ENCODE peak calls at places on chromosome 10, in nine cellular contexts. One of them, this sample, is unnamed.

GRCh38 chr10:68027429-68027828 is 47.7 kb downstream of the HERC4 start:
- DNase-seq in CD4-positive, CD25-positive, alpha-beta regulatory T cell: no peak
- DNase-seq in M059J: no peak
- DNase-seq in esophagus muscularis mucosa: no peak
- DNase-seq in brain pericyte: no peak
- DNase-seq in NCI-H2081: no peak
- DNase-seq in T-helper 2 cell: no peak
- DNase-seq in T follicular helper cell: no peak
- DNase-seq in activated effector memory CD4-positive, alpha-beta T cell treated with anti-CD3 and anti-CD28 coated beads, Interleukin-2, amount 50 U/mL, for 16 hours: no peak
- DNase-seq in this sample: no peak

GRCh38 chr10:116044722-116045374 is 228.2 kb downstream of the GFRA1 start:
- DNase-seq in T-helper 2 cell: no peak
- DNase-seq in M059J: peak; percentile 75
- DNase-seq in activated effector memory CD4-positive, alpha-beta T cell treated with anti-CD3 and anti-CD28 coated beads, Interleukin-2, amount 50 U/mL, for 16 hours: no peak
- DNase-seq in CD4-positive, CD25-positive, alpha-beta regulatory T cell: no peak
- DNase-seq in T follicular helper cell: no peak
- DNase-seq in brain pericyte: no peak
- DNase-seq in esophagus muscularis mucosa: no peak
- DNase-seq in NCI-H2081: no peak
- DNase-seq in this sample: no peak

GRCh38 chr10:78313636-78314035 is 280.0 kb downstream of the RPS24 start:
- DNase-seq in NCI-H2081: no peak
- DNase-seq in T follicular helper cell: no peak
- DNase-seq in T-helper 2 cell: no peak
- DNase-seq in M059J: no peak
- DNase-seq in CD4-positive, CD25-positive, alpha-beta regulatory T cell: no peak
- DNase-seq in esophagus muscularis mucosa: peak; percentile 86
- DNase-seq in brain pericyte: no peak
- DNase-seq in activated effector memory CD4-positive, alpha-beta T cell treated with anti-CD3 and anti-CD28 coated beads, Interleukin-2, amount 50 U/mL, for 16 hours: no peak
- DNase-seq in this sample: no peak

GRCh38 chr10:62388328-62388727 is 14.2 kb downstream of the ZNF365 start:
- DNase-seq in M059J: peak; percentile 32
- DNase-seq in T-helper 2 cell: no peak
- DNase-seq in brain pericyte: no peak
- DNase-seq in T follicular helper cell: no peak
- DNase-seq in esophagus muscularis mucosa: no peak
- DNase-seq in CD4-positive, CD25-positive, alpha-beta regulatory T cell: no peak
- DNase-seq in activated effector memory CD4-positive, alpha-beta T cell treated with anti-CD3 and anti-CD28 coated beads, Interleukin-2, amount 50 U/mL, for 16 hours: no peak
- DNase-seq in NCI-H2081: no peak
- DNase-seq in this sample: no peak

GRCh38 chr10:32790483-32790882 is 167.5 kb downstream of the ITGB1 start:
- DNase-seq in activated effector memory CD4-positive, alpha-beta T cell treated with anti-CD3 and anti-CD28 coated beads, Interleukin-2, amount 50 U/mL, for 16 hours: no peak
- DNase-seq in T-helper 2 cell: no peak
- DNase-seq in esophagus muscularis mucosa: no peak
- DNase-seq in CD4-positive, CD25-positive, alpha-beta regulatory T cell: no peak
- DNase-seq in NCI-H2081: no peak
- DNase-seq in brain pericyte: no peak
- DNase-seq in M059J: no peak
- DNase-seq in T follicular helper cell: no peak
- DNase-seq in this sample: no peak

GRCh38 chr10:91201213-91201996 is 19.1 kb upstream of the PCGF5 start:
- DNase-seq in NCI-H2081: no peak
- DNase-seq in M059J: peak; percentile 21
- DNase-seq in esophagus muscularis mucosa: no peak
- DNase-seq in T-helper 2 cell: peak; percentile 36
- DNase-seq in CD4-positive, CD25-positive, alpha-beta regulatory T cell: peak; percentile 44
- DNase-seq in brain pericyte: no peak
- DNase-seq in activated effector memory CD4-positive, alpha-beta T cell treated with anti-CD3 and anti-CD28 coated beads, Interleukin-2, amount 50 U/mL, for 16 hours: peak; percentile 74
- DNase-seq in T follicular helper cell: no peak
- DNase-seq in this sample: peak; percentile 83

GRCh38 chr10:115171392-115171960 is 78.3 kb downstream of the ATRNL1 start:
- DNase-seq in T-helper 2 cell: no peak
- DNase-seq in M059J: peak; percentile 15
- DNase-seq in T follicular helper cell: no peak
- DNase-seq in CD4-positive, CD25-positive, alpha-beta regulatory T cell: no peak
- DNase-seq in esophagus muscularis mucosa: no peak
- DNase-seq in activated effector memory CD4-positive, alpha-beta T cell treated with anti-CD3 and anti-CD28 coated beads, Interleukin-2, amount 50 U/mL, for 16 hours: no peak
- DNase-seq in brain pericyte: no peak
- DNase-seq in NCI-H2081: no peak
- DNase-seq in this sample: no peak

GRCh38 chr10:1696106-1696505 is 41.2 kb downstream of the ADARB2 start:
- DNase-seq in M059J: no peak
- DNase-seq in brain pericyte: no peak
- DNase-seq in T-helper 2 cell: no peak
- DNase-seq in NCI-H2081: no peak
- DNase-seq in activated effector memory CD4-positive, alpha-beta T cell treated with anti-CD3 and anti-CD28 coated beads, Interleukin-2, amount 50 U/mL, for 16 hours: no peak
- DNase-seq in CD4-positive, CD25-positive, alpha-beta regulatory T cell: no peak
- DNase-seq in T follicular helper cell: no peak
- DNase-seq in esophagus muscularis mucosa: no peak
- DNase-seq in this sample: no peak

GRCh38 chr10:60335708-60336107 is 54.0 kb downstream of the ANK3 start:
- DNase-seq in esophagus muscularis mucosa: no peak
- DNase-seq in T-helper 2 cell: no peak
- DNase-seq in activated effector memory CD4-positive, alpha-beta T cell treated with anti-CD3 and anti-CD28 coated beads, Interleukin-2, amount 50 U/mL, for 16 hours: no peak
- DNase-seq in M059J: peak; percentile 22
- DNase-seq in T follicular helper cell: no peak
- DNase-seq in CD4-positive, CD25-positive, alpha-beta regulatory T cell: no peak
- DNase-seq in brain pericyte: no peak
- DNase-seq in NCI-H2081: no peak
- DNase-seq in this sample: no peak

GRCh38 chr10:76122056-76122455 is 690.6 kb downstream of the LRMDA start:
- DNase-seq in NCI-H2081: no peak
- DNase-seq in M059J: no peak
- DNase-seq in T follicular helper cell: no peak
- DNase-seq in esophagus muscularis mucosa: peak; percentile 53
- DNase-seq in activated effector memory CD4-positive, alpha-beta T cell treated with anti-CD3 and anti-CD28 coated beads, Interleukin-2, amount 50 U/mL, for 16 hours: no peak
- DNase-seq in CD4-positive, CD25-positive, alpha-beta regulatory T cell: no peak
- DNase-seq in T-helper 2 cell: no peak
- DNase-seq in brain pericyte: no peak
- DNase-seq in this sample: no peak

GRCh38 chr10:110802551-110803238 is 69.0 kb upstream of the PDCD4 start:
- DNase-seq in M059J: peak; percentile 90
- DNase-seq in esophagus muscularis mucosa: no peak
- DNase-seq in brain pericyte: peak; percentile 55
- DNase-seq in T-helper 2 cell: peak; percentile 30
- DNase-seq in T follicular helper cell: peak; percentile 24
- DNase-seq in NCI-H2081: no peak
- DNase-seq in CD4-positive, CD25-positive, alpha-beta regulatory T cell: no peak
- DNase-seq in activated effector memory CD4-positive, alpha-beta T cell treated with anti-CD3 and anti-CD28 coated beads, Interleukin-2, amount 50 U/mL, for 16 hours: peak; percentile 67
- DNase-seq in this sample: peak; percentile 25

GRCh38 chr10:23096814-23097549 is 1.6 kb downstream of the MSRB2 start:
- DNase-seq in esophagus muscularis mucosa: no peak
- DNase-seq in CD4-positive, CD25-positive, alpha-beta regulatory T cell: peak; percentile 22
- DNase-seq in brain pericyte: no peak
- DNase-seq in T follicular helper cell: no peak
- DNase-seq in NCI-H2081: no peak
- DNase-seq in M059J: peak; percentile 7
- DNase-seq in T-helper 2 cell: no peak
- DNase-seq in activated effector memory CD4-positive, alpha-beta T cell treated with anti-CD3 and anti-CD28 coated beads, Interleukin-2, amount 50 U/mL, for 16 hours: no peak
- DNase-seq in this sample: no peak

GRCh38 chr10:83666762-83667161 is 472.5 kb upstream of the GHITM start:
- DNase-seq in T follicular helper cell: no peak
- DNase-seq in activated effector memory CD4-positive, alpha-beta T cell treated with anti-CD3 and anti-CD28 coated beads, Interleukin-2, amount 50 U/mL, for 16 hours: no peak
- DNase-seq in CD4-positive, CD25-positive, alpha-beta regulatory T cell: no peak
- DNase-seq in T-helper 2 cell: no peak
- DNase-seq in esophagus muscularis mucosa: no peak
- DNase-seq in M059J: no peak
- DNase-seq in NCI-H2081: no peak
- DNase-seq in brain pericyte: no peak
- DNase-seq in this sample: no peak

GRCh38 chr10:12412671-12413368 is 63.5 kb downstream of the CAMK1D start:
- DNase-seq in brain pericyte: no peak
- DNase-seq in NCI-H2081: no peak
- DNase-seq in CD4-positive, CD25-positive, alpha-beta regulatory T cell: no peak
- DNase-seq in T-helper 2 cell: peak; percentile 45
- DNase-seq in esophagus muscularis mucosa: no peak
- DNase-seq in T follicular helper cell: no peak
- DNase-seq in M059J: no peak
- DNase-seq in activated effector memory CD4-positive, alpha-beta T cell treated with anti-CD3 and anti-CD28 coated beads, Interleukin-2, amount 50 U/mL, for 16 hours: no peak
- DNase-seq in this sample: no peak

GRCh38 chr10:132283604-132284382 is 24.0 kb downstream of the STK32C start:
- DNase-seq in brain pericyte: no peak
- DNase-seq in CD4-positive, CD25-positive, alpha-beta regulatory T cell: no peak
- DNase-seq in esophagus muscularis mucosa: no peak
- DNase-seq in T-helper 2 cell: no peak
- DNase-seq in T follicular helper cell: no peak
- DNase-seq in activated effector memory CD4-positive, alpha-beta T cell treated with anti-CD3 and anti-CD28 coated beads, Interleukin-2, amount 50 U/mL, for 16 hours: no peak
- DNase-seq in NCI-H2081: no peak
- DNase-seq in M059J: no peak
- DNase-seq in this sample: no peak

This sample was measured in naive B cell.